ENCODE peak calls at places on chromosome 19, in four cellular contexts. Q is GM13976; E is CD4-positive, alpha-beta T cell; K is endothelial cell. U is an unnamed sample.

GRCh38 chr19:9865732-9866627 is 30.9 kb downstream of the PIN1 start:
- DNase-seq in Q (no peak), E (peak), K (no peak), U (no peak)

GRCh38 chr19:47176071-47176626 is 45.5 kb downstream of the SAE1 start:
- DNase-seq in K (no peak), Q (no peak), E (no peak), U (no peak)

GRCh38 chr19:7391218-7391670 is 42.5 kb downstream of the ARHGEF18 start:
- DNase-seq in K (no peak), E (no peak), Q (no peak), U (no peak)

GRCh38 chr19:6026390-6026897 is 48.5 kb upstream of the RANBP3 start:
- DNase-seq in K (no peak), E (no peak), Q (no peak), U (no peak)

GRCh38 chr19:10936661-10937084 is 8.1 kb downstream of the TIMM29 start:
- DNase-seq in K (peak), Q (peak), E (no peak), U (no peak)

GRCh38 chr19:7681336-7682174 is 922 bp downstream of the TRAPPC5 start:
- DNase-seq in E (peak), Q (peak), K (peak), U (peak)

GRCh38 chr19:11482384-11483050 is 1.7 kb upstream of the ELAVL3 start:
- DNase-seq in Q (peak), E (peak), K (peak), U (peak)

GRCh38 chr19:34126966-34127365 is 45.3 kb upstream of the LSM14A start:
- DNase-seq in Q (no peak), E (no peak), K (no peak), U (no peak)

GRCh38 chr19:54173951-54174817 is 1.2 kb upstream of the TMC4 start:
- DNase-seq in K (no peak), E (no peak), Q (no peak), U (no peak)

GRCh38 chr19:873084-874019 is 13.9 kb downstream of the CFD start:
- DNase-seq in K (no peak), Q (peak), E (peak), U (peak)

U was measured in effector CD8-positive, alpha-beta T cell.